ENCODE peak calls at places on chromosomes 13 and 19, in nine cellular contexts. P is astrocyte of the cerebellum, G is T-helper 9 cell, Z is adrenal gland, H is left ventricle myocardium inferior, J is GM12865, V is NCI-H774, S is HS-5, I is pons. U is an unnamed sample.
A peak's percentile ranks its signal among the peaks of the same experiment; 100 is the strongest.

GRCh38 chr19:45842198-45842597 is 20.7 kb downstream of the SYMPK start:
- DNase-seq in I (no peak), J (no peak), S (no peak), V (no peak), G (no peak), P (no peak), Z (no peak), H (no peak), U (no peak)

GRCh38 chr19:58154287-58154678 is 3.7 kb upstream of the ZNF329 start:
- DNase-seq in Z (peak; percentile 51), S (no peak), I (peak; percentile 11), P (no peak), G (no peak), H (peak; percentile 34), V (no peak), J (no peak), U (no peak)

GRCh38 chr19:6065685-6066365 is 44.5 kb downstream of the RFX2 start:
- DNase-seq in P (no peak), S (no peak), G (peak; percentile 53), V (peak; percentile 31), H (peak; percentile 43), I (no peak), J (no peak), Z (no peak), U (no peak)

GRCh38 chr13:81275666-81276258 is 934.8 kb upstream of the SPRY2 start:
- DNase-seq in J (no peak), Z (no peak), V (no peak), P (no peak), H (no peak), G (no peak), I (no peak), S (no peak), U (no peak)

GRCh38 chr13:76709851-76710250 is 176.4 kb downstream of the KCTD12 start:
- DNase-seq in V (no peak), I (no peak), J (no peak), Z (no peak), H (no peak), S (no peak), P (no peak), G (no peak), U (no peak)

GRCh38 chr19:14957464-14957863 is 16.2 kb downstream of the OR7C2 start:
- DNase-seq in G (no peak), J (no peak), V (no peak), H (no peak), P (no peak), I (no peak), S (no peak), Z (no peak), U (no peak)

GRCh38 chr13:41428155-41428554 is 29.2 kb upstream of the RGCC start:
- DNase-seq in H (no peak), V (no peak), P (no peak), G (peak; percentile 20), S (no peak), I (peak; percentile 30), J (no peak), Z (no peak), U (no peak)

GRCh38 chr13:90974249-90974954 is 373.1 kb upstream of the MIR17HG start:
- DNase-seq in P (no peak), H (no peak), G (no peak), Z (no peak), I (no peak), S (no peak), J (no peak), V (no peak), U (no peak)

GRCh38 chr13:48400820-48401219 is 12.1 kb downstream of the LPAR6 start:
- DNase-seq in Z (no peak), J (peak; percentile 18), V (no peak), H (no peak), I (no peak), S (no peak), P (peak; percentile 56), G (no peak), U (no peak)

GRCh38 chr13:66704110-66704509 is 526.0 kb downstream of the PCDH9 start:
- DNase-seq in V (no peak), S (no peak), H (no peak), J (no peak), G (no peak), P (no peak), Z (no peak), I (no peak), U (no peak)

GRCh38 chr19:33664744-33665143 is 43.0 kb downstream of the CHST8 start:
- DNase-seq in G (no peak), P (no peak), S (no peak), I (no peak), Z (no peak), J (no peak), V (no peak), H (no peak), U (no peak)

GRCh38 chr13:44662515-44662914 is 86.4 kb upstream of the TSC22D1 start:
- DNase-seq in G (no peak), V (no peak), Z (no peak), H (no peak), I (no peak), P (no peak), S (no peak), J (no peak), U (no peak)

GRCh38 chr19:21604351-21604926 is 99.0 kb downstream of the ZNF429 start:
- DNase-seq in V (peak; percentile 24), P (no peak), Z (no peak), H (no peak), I (peak; percentile 14), G (no peak), J (no peak), S (no peak), U (no peak)

GRCh38 chr13:44160549-44161278 is 212.9 kb upstream of the SERP2 start:
- DNase-seq in S (no peak), P (no peak), V (no peak), H (no peak), I (no peak), J (no peak), Z (no peak), G (no peak), U (no peak)

GRCh38 chr13:42369071-42369795 is 97.3 kb downstream of the AKAP11 start:
- DNase-seq in G (no peak), V (no peak), I (no peak), H (no peak), P (no peak), S (no peak), J (peak; percentile 83), Z (no peak), U (no peak)